ENCODE peak calls at places on chromosome 1, in four cellular contexts. K is ovary, H is left ventricle myocardium inferior, F is PC-3. T is an unnamed sample.

GRCh38 chr1:202648822-202649221 is 61.4 kb downstream of the SYT2 start:
- DNase-seq in H (no peak), F (no peak), K (no peak), T (no peak)

GRCh38 chr1:235502601-235503332 is 1.5 kb downstream of the B3GALNT2 start:
- DNase-seq in H (no peak), F (peak; percentile 28), K (no peak), T (peak; percentile 47)

GRCh38 chr1:45574105-45574626 is 9.7 kb upstream of the NASP start:
- DNase-seq in F (no peak), K (no peak), H (no peak), T (no peak)

GRCh38 chr1:173190101-173190895 is 16.8 kb downstream of the TNFSF4 start:
- DNase-seq in H (peak; percentile 78), F (peak; percentile 86), K (peak; percentile 60), T (peak; percentile 63)

GRCh38 chr1:177355575-177355974 is 184.8 kb downstream of the BRINP2 start:
- DNase-seq in F (peak; percentile 60), H (no peak), K (no peak), T (no peak)

GRCh38 chr1:230711245-230711644 is 2.7 kb downstream of the AGT start:
- DNase-seq in H (no peak), K (no peak), F (no peak), T (no peak)

GRCh38 chr1:67956096-67956495 is 94.3 kb downstream of the DIRAS3 start:
- DNase-seq in H (no peak), K (no peak), F (no peak), T (no peak)

GRCh38 chr1:64194168-64195088 is 9.0 kb upstream of the UBE2U start:
- DNase-seq in K (no peak), F (no peak), H (no peak), T (no peak)

GRCh38 chr1:27366113-27366410 is 699 bp downstream of the MAP3K6 start:
- DNase-seq in F (peak; percentile 67), H (peak; percentile 94), K (peak; percentile 81), T (peak; percentile 91)

GRCh38 chr1:10686404-10687040 is 109.9 kb downstream of the CASZ1 start:
- DNase-seq in F (peak; percentile 77), H (no peak), K (no peak), T (no peak)

GRCh38 chr1:118132000-118132399 is 53.0 kb downstream of the SPAG17 start:
- DNase-seq in F (no peak), H (no peak), K (no peak), T (no peak)

GRCh38 chr1:31984419-31985347 is 29.0 kb upstream of the KHDRBS1 start:
- DNase-seq in H (no peak), F (peak; percentile 25), K (no peak), T (no peak)

DNA sequence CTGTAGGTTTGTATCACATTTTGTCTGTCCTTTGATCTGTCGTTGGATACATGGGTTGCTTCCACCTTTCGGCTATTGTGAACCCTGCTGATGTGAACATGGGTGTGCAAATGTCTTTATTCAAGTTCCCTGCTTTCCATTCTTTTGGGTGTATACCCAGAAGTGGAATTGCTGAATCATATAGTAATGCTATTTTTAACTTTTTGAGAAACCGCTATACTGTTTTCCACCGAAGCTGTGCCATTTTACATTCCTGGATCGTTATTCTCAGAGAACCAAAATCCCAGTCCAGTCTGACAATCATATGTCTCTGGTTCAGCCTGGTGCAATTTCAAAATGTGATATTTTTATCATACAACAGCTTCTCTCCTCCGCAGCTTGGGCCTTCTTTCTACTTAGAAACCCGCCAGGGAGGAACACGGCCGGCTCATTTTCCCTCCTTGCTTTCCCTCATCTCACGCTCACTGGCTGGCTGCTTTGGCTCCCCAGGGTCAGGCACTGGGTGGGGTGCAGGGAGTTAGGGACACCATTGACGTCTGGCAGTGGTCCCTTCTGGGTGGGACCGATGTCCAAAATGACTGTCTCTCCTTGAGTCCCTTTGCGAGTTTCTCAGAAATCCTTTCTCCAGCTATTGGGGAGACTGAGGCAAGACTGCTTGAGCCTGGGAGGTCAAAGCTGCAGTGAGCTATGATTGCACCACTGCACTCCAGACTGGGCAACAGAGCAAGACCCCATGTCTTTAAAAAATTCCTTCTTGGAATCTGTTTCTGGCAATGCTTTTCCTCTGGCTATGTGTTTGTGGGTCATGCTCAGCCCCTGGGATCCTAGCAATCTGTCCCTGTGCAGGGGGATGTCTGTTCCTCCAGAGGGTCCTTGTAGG is 73.5 kb upstream of the AKT3 start:
- DNase-seq in K (no peak), H (no peak), F (no peak), T (no peak)
- H3K9me3 ChIP-seq in K (no peaks in the 10 kb centered on the region), H (no peaks in the 10 kb centered on the region), F (no peaks in the 10 kb centered on the region), T (no peaks in the 10 kb centered on the region)

GRCh38 chr1:3221112-3222041 is 152.4 kb downstream of the PRDM16 start:
- DNase-seq in K (no peak), H (peak; percentile 28), F (no peak), T (no peak)
- H3K27ac ChIP-seq in K (no peak overlapping the region), H (no peak overlapping the region), F (no peak overlapping the region), T (no peak overlapping the region)

GRCh38 chr1:210301254-210301955 is 27.3 kb upstream of the HHAT start:
- DNase-seq in F (no peak), K (no peak), H (no peak), T (no peak)
- H3K27me3 ChIP-seq in F (peaks cover 8% of the 10 kb centered on the region), K (no peaks in the 10 kb centered on the region), H (no peaks in the 10 kb centered on the region), T (no peaks in the 10 kb centered on the region)

DNA sequence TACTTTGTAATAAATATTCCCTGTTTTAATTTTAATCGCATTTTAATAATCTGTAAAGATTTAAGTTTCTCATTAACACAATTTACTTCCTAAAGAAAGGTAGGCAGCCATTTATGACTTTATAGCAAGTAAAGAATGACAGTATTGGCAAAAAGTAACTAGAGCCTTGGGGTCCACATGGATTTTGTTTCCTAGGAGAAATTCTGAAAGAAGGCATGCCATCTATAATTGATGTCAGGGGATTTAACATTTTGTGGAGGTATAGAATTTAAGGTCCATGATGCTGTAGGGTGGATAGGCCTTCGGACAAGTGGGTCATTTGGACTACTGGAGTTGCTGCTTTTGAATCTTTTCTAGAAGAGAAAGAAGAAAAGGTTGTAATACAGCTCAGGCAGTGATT is at the start of gene OR2M4:
- DNase-seq in H (no peak), F (no peak), K (no peak), T (no peak)
- H3K9me3 ChIP-seq in H (peaks cover 15% of the 10 kb centered on the region), F (peaks cover 10% of the 10 kb centered on the region), K (no peaks in the 10 kb centered on the region), T (peaks cover 2% of the 10 kb centered on the region)

GRCh38 chr1:61323681-61324328 is 241.4 kb downstream of the NFIA start:
- DNase-seq in H (no peak), K (no peak), F (peak; percentile 72), T (no peak)
- H3K27ac ChIP-seq in H (peak overlapping the region; percentile 53), K (no peak overlapping the region), F (peak overlapping the region; percentile 94), T (no peak overlapping the region)